ENCODE peak calls at places on chromosomes 13 and 19, in nine cellular contexts. M is GM12865, V is WTC11, G is suprapubic skin, H is endodermal cell, Q is cardiac fibroblast, O is AG09319, S is B cell, X is epithelial cell of esophagus. I is an unnamed sample.

GRCh38 chr13:96426160-96426559 is 336.3 kb downstream of the HS6ST3 start:
- DNase-seq in M (no peak), V (no peak), G (no peak), H (no peak), Q (no peak), O (no peak), S (no peak), X (no peak), I (no peak)

GRCh38 chr19:16262618-16263017 is 62.0 kb upstream of the KLF2 start:
- DNase-seq in M (no peak), V (no peak), G (no peak), H (peak; percentile 61), Q (peak; percentile 36), O (no peak), S (no peak), X (no peak), I (no peak)

GRCh38 chr19:16678498-16678897 is 17.6 kb downstream of the TMEM38A start:
- DNase-seq in M (no peak), V (no peak), G (no peak), H (no peak), Q (no peak), O (no peak), S (no peak), X (peak; percentile 47), I (no peak)

GRCh38 chr19:37964109-37964508 is 57.1 kb downstream of the SIPA1L3 start:
- DNase-seq in M (no peak), V (no peak), G (no peak), H (no peak), Q (no peak), O (no peak), S (no peak), X (no peak), I (no peak)

GRCh38 chr13:85864963-85865530 is 65.8 kb upstream of the SLITRK6 start:
- DNase-seq in M (peak; percentile 2), V (peak; percentile 19), G (no peak), H (peak; percentile 67), Q (no peak), O (no peak), S (no peak), X (peak; percentile 49), I (no peak)

GRCh38 chr19:4557186-4557970 is 2.1 kb downstream of the SEMA6B start:
- DNase-seq in M (peak; percentile 29), V (peak; percentile 67), G (no peak), H (peak; percentile 84), Q (no peak), O (no peak), S (no peak), X (no peak), I (peak; percentile 86)

GRCh38 chr13:20428666-20429644 is 96.7 kb downstream of the CRYL1 start:
- DNase-seq in M (peak; percentile 25), V (no peak), G (no peak), H (no peak), Q (no peak), O (no peak), S (no peak), X (peak; percentile 86), I (no peak)

GRCh38 chr13:73259061-73259908 is 200.5 kb downstream of the KLF5 start:
- DNase-seq in M (no peak), V (no peak), G (no peak), H (peak; percentile 64), Q (peak; percentile 9), O (no peak), S (no peak), X (no peak), I (no peak)

GRCh38 chr13:64130170-64130569 is 2714.5 kb upstream of the PCDH20 start:
- DNase-seq in M (no peak), V (no peak), G (no peak), H (no peak), Q (no peak), O (no peak), S (no peak), X (no peak), I (peak; percentile 29)

GRCh38 chr19:13483215-13483614 is 23.1 kb downstream of the CACNA1A start:
- DNase-seq in M (no peak), V (no peak), G (no peak), H (no peak), Q (no peak), O (no peak), S (no peak), X (no peak), I (no peak)

DNA sequence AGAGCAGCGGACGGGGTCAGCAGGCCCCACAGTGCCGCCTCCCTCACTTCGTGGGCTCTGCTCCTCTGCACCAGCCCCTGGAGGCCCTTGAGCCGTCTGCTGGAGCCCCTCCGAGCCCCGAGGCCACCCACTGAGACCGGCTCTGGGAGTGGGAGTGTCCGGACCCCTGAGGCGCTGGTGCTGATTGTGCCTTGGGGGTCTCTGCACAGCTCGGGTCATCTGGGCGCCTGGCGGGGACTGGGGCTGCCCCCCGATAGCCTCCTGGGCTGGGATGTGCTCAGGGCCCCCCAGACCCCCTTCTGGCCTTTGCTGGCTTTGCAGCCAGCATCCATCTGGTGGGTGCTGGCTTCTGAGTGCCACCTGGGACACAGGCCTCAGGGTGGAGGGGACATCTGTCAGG is 15.4 kb downstream of the CBARP start:
- DNase-seq in M (no peak), V (no peak), G (no peak), H (no peak), Q (no peak), O (no peak), S (no peak), X (no peak), I (no peak)
- TF ChIP-seq CTCF in M (peak; percentile 20), V (peak; percentile 10), G (no peak), H (no peak), Q (peak; percentile 9), O (no peak), S (no peak), X (no peak), I (no peak)

GRCh38 chr13:21556051-21556450 is 47.9 kb downstream of the MICU2 start:
- DNase-seq in M (no peak), V (no peak), G (no peak), H (no peak), Q (peak; percentile 6), O (no peak), S (no peak), X (no peak), I (no peak)

DNA sequence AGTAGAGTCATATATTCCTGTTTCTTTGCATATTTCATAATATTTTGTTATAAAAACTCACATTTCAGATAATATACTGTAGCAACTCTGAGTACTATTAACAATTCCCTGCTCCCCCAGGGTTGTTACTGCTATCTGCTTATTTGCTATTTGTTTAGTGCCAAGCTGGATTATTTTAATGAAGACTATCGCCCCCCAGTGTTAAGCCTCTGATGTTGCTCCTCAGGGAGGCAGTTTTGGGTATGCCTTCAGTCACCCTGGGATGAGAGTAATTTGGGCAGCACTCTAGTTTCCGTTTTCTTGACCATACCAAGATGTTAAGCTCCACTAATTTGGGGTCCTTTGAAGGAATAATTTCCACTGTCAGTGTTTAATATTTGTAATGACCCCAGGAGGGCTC is 46.0 kb downstream of the MICU2 start:
- DNase-seq in M (peak; percentile 25), V (peak; percentile 15), G (no peak), H (peak; percentile 68), Q (peak; percentile 24), O (no peak), S (no peak), X (peak; percentile 51), I (no peak)
- TF ChIP-seq CTCF in M (peak; percentile 34), V (no peak), G (no peak), H (peak; percentile 79), Q (peak; percentile 54), O (peak; percentile 21), S (peak; percentile 47), X (peak; percentile 58), I (peak; percentile 9)

GRCh38 chr13:42873081-42873480 is 91.7 kb downstream of the FAM216B start:
- DNase-seq in M (no peak), V (no peak), G (no peak), H (no peak), Q (no peak), O (no peak), S (no peak), X (no peak), I (no peak)

GRCh38 chr13:42878721-42879120 is 97.3 kb downstream of the FAM216B start:
- DNase-seq in M (no peak), V (no peak), G (no peak), H (no peak), Q (peak; percentile 68), O (no peak), S (no peak), X (no peak), I (no peak)

GRCh38 chr13:42876810-42877550 is 95.6 kb downstream of the FAM216B start:
- DNase-seq in M (peak; percentile 13), V (no peak), G (no peak), H (no peak), Q (peak; percentile 85), O (no peak), S (peak; percentile 12), X (peak; percentile 80), I (no peak)

GRCh38 chr13:42876270-42876714 is 94.9 kb downstream of the FAM216B start:
- DNase-seq in M (peak; percentile 77), V (no peak), G (no peak), H (peak; percentile 58), Q (peak; percentile 22), O (no peak), S (peak; percentile 55), X (no peak), I (no peak)

DNA sequence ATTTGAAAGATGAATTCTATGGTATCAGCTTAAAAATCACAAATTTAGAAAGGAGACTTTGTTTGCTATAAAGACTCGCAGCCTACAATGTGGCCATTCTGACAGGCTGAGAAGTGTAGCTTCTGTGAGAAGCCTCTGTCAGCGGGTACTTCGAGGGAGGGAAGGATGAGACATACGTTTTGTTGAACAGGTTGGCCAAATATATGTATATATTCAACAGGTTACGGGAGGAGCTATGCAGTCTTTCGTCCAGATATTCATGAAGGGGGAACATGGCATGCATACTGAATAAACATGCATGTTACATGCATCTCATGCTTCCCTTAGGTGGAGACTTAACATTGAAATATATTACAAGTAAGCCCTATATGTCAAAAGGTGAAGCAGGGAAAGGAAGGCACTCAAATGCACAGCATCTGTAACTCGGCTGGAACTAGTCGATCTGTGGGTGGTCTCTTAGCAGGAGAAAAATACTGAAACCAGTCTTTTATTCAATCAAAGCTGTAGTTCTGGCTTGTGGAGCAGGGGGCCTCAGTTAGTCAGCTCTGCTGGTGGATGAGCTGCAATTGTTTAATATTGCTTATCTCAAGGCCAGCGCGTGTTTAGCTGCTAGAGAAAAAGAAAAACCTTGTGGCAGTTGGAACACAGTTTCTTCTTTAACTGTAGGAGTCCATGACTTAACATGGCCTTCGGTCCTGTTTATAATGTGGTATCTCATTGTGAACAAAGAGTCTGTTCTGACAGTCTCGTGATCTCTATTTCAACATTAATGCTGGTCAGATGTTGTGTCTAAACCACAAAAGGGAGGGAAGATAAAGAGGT is 94.3 kb downstream of the FAM216B start:
- DNase-seq in M (peak; percentile 26), V (peak; percentile 58), G (no peak), H (peak; percentile 85), Q (peak; percentile 85), O (no peak), S (no peak), X (no peak), I (no peak)
- TF ChIP-seq CTCF in M (no peak), V (no peak), G (no peak), H (peak; percentile 69), Q (peak; percentile 38), O (peak; percentile 26), S (no peak), X (no peak), I (no peak)

DNA sequence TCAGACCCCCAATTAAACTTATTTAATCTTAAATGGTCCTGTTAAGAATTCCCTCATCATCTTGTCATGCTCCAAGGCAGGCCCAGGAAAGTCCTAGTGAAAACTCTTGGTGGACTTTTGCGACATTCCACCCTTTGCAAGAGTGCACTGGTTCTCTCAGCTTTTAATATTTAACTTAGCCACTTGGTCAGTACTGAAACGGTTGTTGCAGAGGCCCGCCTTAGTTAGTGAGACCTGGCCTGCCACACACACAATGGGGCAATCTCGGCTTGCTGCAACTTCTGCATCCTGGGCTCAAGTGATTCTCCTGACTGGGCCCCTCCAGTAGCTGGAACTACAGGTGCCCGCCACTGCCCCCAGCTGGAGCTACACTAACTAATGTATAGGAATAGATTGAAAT is 1366.0 kb downstream of the UQCRFS1 start:
- DNase-seq in M (no peak), V (no peak), G (no peak), H (peak; percentile 50), Q (no peak), O (no peak), S (no peak), X (no peak), I (no peak)
- TF ChIP-seq CTCF in M (no peak), V (no peak), G (no peak), H (no peak), Q (no peak), O (no peak), S (no peak), X (no peak), I (no peak)